ENCODE peak calls at places on chromosomes 2 and 18, in seven cellular contexts. Z is PC-3; V is GDM1; O is activated CD8-positive, alpha-beta memory T cell treated with anti-CD3 and anti-CD28 coated beads, Interleukin-2, amount 10 ng/mL, durations not matched to agents 7 days and 5 days; E is fibroblast of villous mesenchyme; A is iPS-NIHi11; P is NCI-H774. H is an unnamed sample.

GRCh38 chr2:46135936-46136335 is 161.3 kb upstream of the EPAS1 start:
- DNase-seq in A (no peak), E (peak), P (no peak), O (no peak), Z (no peak), V (no peak), H (no peak)

GRCh38 chr2:15242936-15243461 is 318.1 kb downstream of the NBAS start:
- DNase-seq in Z (no peak), V (peak), E (no peak), O (no peak), A (no peak), P (no peak), H (no peak)

GRCh38 chr2:23565814-23566213 is 180.8 kb downstream of the KLHL29 start:
- DNase-seq in Z (no peak), E (no peak), P (no peak), A (no peak), O (no peak), V (no peak), H (no peak)

GRCh38 chr2:190953257-190953656 is 60.7 kb downstream of the STAT1 start:
- DNase-seq in Z (no peak), V (no peak), E (no peak), O (no peak), P (no peak), A (no peak), H (no peak)

GRCh38 chr2:95266781-95267430 is 7.3 kb upstream of the PROM2 start:
- DNase-seq in O (no peak), V (no peak), E (no peak), Z (no peak), P (no peak), A (no peak), H (no peak)

GRCh38 chr2:221166283-221166682 is 405.8 kb downstream of the EPHA4 start:
- DNase-seq in P (no peak), O (no peak), V (no peak), Z (no peak), E (no peak), A (no peak), H (no peak)

GRCh38 chr2:8643996-8644356 is 37.9 kb upstream of the ID2 start:
- DNase-seq in V (no peak), A (no peak), P (no peak), E (no peak), O (no peak), Z (no peak), H (no peak)

GRCh38 chr2:197838036-197838435 is 33.6 kb downstream of the PLCL1 start:
- DNase-seq in A (no peak), O (no peak), Z (no peak), V (no peak), P (peak), E (peak), H (no peak)

GRCh38 chr2:172672114-172672513 is 63.5 kb upstream of the RAPGEF4 start:
- DNase-seq in Z (peak), V (no peak), A (no peak), E (no peak), P (no peak), O (no peak), H (no peak)

GRCh38 chr2:213175673-213176247 is 24.3 kb upstream of the IKZF2 start:
- DNase-seq in E (peak), A (no peak), Z (peak), V (no peak), P (no peak), O (no peak), H (no peak)

GRCh38 chr2:216495656-216496055 is 3.0 kb upstream of the RPL37A start:
- DNase-seq in A (no peak), V (peak), E (peak), O (no peak), P (no peak), Z (no peak), H (no peak)

GRCh38 chr18:62324355-62324828 is 718 bp upstream of the TNFRSF11A start:
- DNase-seq in A (no peak), E (no peak), O (no peak), P (no peak), Z (no peak), V (no peak), H (no peak)

GRCh38 chr2:98026927-98027522 is 31.3 kb upstream of the TMEM131 start:
- DNase-seq in V (peak), Z (no peak), P (no peak), A (no peak), E (no peak), O (peak), H (no peak)

GRCh38 chr2:96336104-96336775 is 674 bp downstream of the NCAPH start:
- DNase-seq in O (no peak), V (no peak), P (no peak), E (no peak), Z (no peak), A (no peak), H (no peak)

GRCh38 chr18:72056171-72056570 is 488.0 kb downstream of the CBLN2 start:
- DNase-seq in O (no peak), V (no peak), P (no peak), A (no peak), E (no peak), Z (no peak), H (no peak)

GRCh38 chr2:46666044-46666662 is 186.8 kb downstream of the TMEM247 start:
- DNase-seq in O (no peak), E (no peak), A (no peak), V (no peak), Z (no peak), P (no peak), H (no peak)

H was measured in LNCaP clone FGC.